ENCODE peak calls at places on chromosomes 11 and 22, in nine cellular contexts. One of them, this sample, is unnamed. For H3K4me1, the result is how much of the 10 kb centered on the place peaks cover.

GRCh38 chr11:115284766-115285165 is 219.4 kb downstream of the CADM1 start:
- DNase-seq in psoas muscle: no peak
- DNase-seq in IMR-90: peak
- DNase-seq in sigmoid colon: no peak
- DNase-seq in body of pancreas: no peak
- DNase-seq in lower lobe of right lung: no peak
- DNase-seq in ovary: no peak
- DNase-seq in prostate gland: no peak
- DNase-seq in OCI-LY7: no peak
- DNase-seq in this sample: no peak

GRCh38 chr11:106278391-106278790 is 200.9 kb downstream of the AASDHPPT start:
- DNase-seq in prostate gland: no peak
- DNase-seq in lower lobe of right lung: no peak
- DNase-seq in IMR-90: no peak
- DNase-seq in sigmoid colon: no peak
- DNase-seq in ovary: no peak
- DNase-seq in psoas muscle: no peak
- DNase-seq in OCI-LY7: no peak
- DNase-seq in body of pancreas: no peak
- DNase-seq in this sample: no peak

GRCh38 chr11:3126207-3126865 is 38.8 kb downstream of the OSBPL5 start:
- DNase-seq in psoas muscle: peak
- DNase-seq in body of pancreas: peak
- DNase-seq in IMR-90: no peak
- DNase-seq in sigmoid colon: peak
- DNase-seq in ovary: peak
- DNase-seq in OCI-LY7: no peak
- DNase-seq in lower lobe of right lung: peak
- DNase-seq in prostate gland: peak
- DNase-seq in this sample: peak

GRCh38 chr22:46062971-46063631 is 86.1 kb upstream of the WNT7B start:
- DNase-seq in psoas muscle: no peak
- DNase-seq in prostate gland: no peak
- DNase-seq in ovary: peak
- DNase-seq in OCI-LY7: no peak
- DNase-seq in IMR-90: no peak
- DNase-seq in lower lobe of right lung: peak
- DNase-seq in body of pancreas: peak
- DNase-seq in sigmoid colon: peak
- DNase-seq in this sample: peak

GRCh38 chr22:28102413-28102812 is 183.4 kb upstream of the PITPNB start:
- DNase-seq in IMR-90: no peak
- DNase-seq in lower lobe of right lung: no peak
- DNase-seq in OCI-LY7: no peak
- DNase-seq in sigmoid colon: no peak
- DNase-seq in psoas muscle: no peak
- DNase-seq in prostate gland: no peak
- DNase-seq in body of pancreas: no peak
- DNase-seq in ovary: no peak
- DNase-seq in this sample: no peak

GRCh38 chr22:32322986-32323385 is 34.7 kb upstream of the RFPL3 start:
- DNase-seq in IMR-90: no peak
- DNase-seq in prostate gland: no peak
- DNase-seq in lower lobe of right lung: no peak
- DNase-seq in body of pancreas: no peak
- DNase-seq in psoas muscle: no peak
- DNase-seq in sigmoid colon: no peak
- DNase-seq in ovary: no peak
- DNase-seq in OCI-LY7: no peak
- DNase-seq in this sample: no peak

GRCh38 chr11:57729479-57729878 is 11.8 kb upstream of the SELENOH start:
- DNase-seq in body of pancreas: no peak
- DNase-seq in OCI-LY7: no peak
- DNase-seq in ovary: no peak
- DNase-seq in IMR-90: no peak
- DNase-seq in psoas muscle: no peak
- DNase-seq in prostate gland: no peak
- DNase-seq in lower lobe of right lung: no peak
- DNase-seq in sigmoid colon: no peak
- DNase-seq in this sample: no peak

GRCh38 chr22:26998134-26998533 is 340.7 kb downstream of the MIAT start:
- DNase-seq in psoas muscle: no peak
- DNase-seq in prostate gland: no peak
- DNase-seq in lower lobe of right lung: no peak
- DNase-seq in IMR-90: no peak
- DNase-seq in OCI-LY7: no peak
- DNase-seq in body of pancreas: no peak
- DNase-seq in ovary: no peak
- DNase-seq in sigmoid colon: no peak
- DNase-seq in this sample: no peak

GRCh38 chr22:30209642-30210041 is 36.9 kb downstream of the LIF start:
- DNase-seq in psoas muscle: no peak
- DNase-seq in sigmoid colon: no peak
- DNase-seq in body of pancreas: no peak
- DNase-seq in OCI-LY7: no peak
- DNase-seq in ovary: no peak
- DNase-seq in lower lobe of right lung: no peak
- DNase-seq in IMR-90: no peak
- DNase-seq in prostate gland: no peak
- DNase-seq in this sample: no peak

GRCh38 chr22:30208631-30209603 is 37.6 kb downstream of the LIF start:
- DNase-seq in psoas muscle: peak
- DNase-seq in OCI-LY7: no peak
- DNase-seq in lower lobe of right lung: no peak
- DNase-seq in sigmoid colon: peak
- DNase-seq in IMR-90: peak
- DNase-seq in body of pancreas: peak
- DNase-seq in ovary: peak
- DNase-seq in prostate gland: no peak
- DNase-seq in this sample: peak

GRCh38 chr22:30211124-30211820 is 35.3 kb downstream of the LIF start:
- DNase-seq in ovary: no peak
- DNase-seq in prostate gland: no peak
- DNase-seq in lower lobe of right lung: no peak
- DNase-seq in OCI-LY7: no peak
- DNase-seq in sigmoid colon: no peak
- DNase-seq in body of pancreas: no peak
- DNase-seq in psoas muscle: no peak
- DNase-seq in IMR-90: no peak
- DNase-seq in this sample: no peak

GRCh38 chr22:30212363-30212995 is 34.1 kb downstream of the LIF start:
- DNase-seq in IMR-90: peak
- DNase-seq in lower lobe of right lung: peak
- DNase-seq in sigmoid colon: peak
- DNase-seq in ovary: peak
- DNase-seq in prostate gland: peak
- DNase-seq in OCI-LY7: no peak
- DNase-seq in body of pancreas: peak
- DNase-seq in psoas muscle: peak
- DNase-seq in this sample: peak

GRCh38 chr22:30210235-30210831 is 36.2 kb downstream of the LIF start:
- DNase-seq in sigmoid colon: no peak
- DNase-seq in lower lobe of right lung: no peak
- DNase-seq in ovary: no peak
- DNase-seq in psoas muscle: no peak
- DNase-seq in prostate gland: no peak
- DNase-seq in IMR-90: peak
- DNase-seq in OCI-LY7: no peak
- DNase-seq in body of pancreas: peak
- DNase-seq in this sample: no peak
- H3K4me1 ChIP-seq in sigmoid colon: under half
- H3K4me1 ChIP-seq in lower lobe of right lung: half or more
- H3K4me1 ChIP-seq in ovary: under half
- H3K4me1 ChIP-seq in psoas muscle: under half
- H3K4me1 ChIP-seq in prostate gland: under half
- H3K4me1 ChIP-seq in IMR-90: under half
- H3K4me1 ChIP-seq in OCI-LY7: under half
- H3K4me1 ChIP-seq in body of pancreas: under half
- H3K4me1 ChIP-seq in this sample: under half

GRCh38 chr22:39470462-39471335 is 13.9 kb downstream of the MGAT3 start:
- DNase-seq in prostate gland: no peak
- DNase-seq in lower lobe of right lung: no peak
- DNase-seq in OCI-LY7: no peak
- DNase-seq in IMR-90: no peak
- DNase-seq in sigmoid colon: no peak
- DNase-seq in body of pancreas: no peak
- DNase-seq in ovary: no peak
- DNase-seq in psoas muscle: no peak
- DNase-seq in this sample: no peak

GRCh38 chr22:39469326-39469680 is 12.5 kb downstream of the MGAT3 start:
- DNase-seq in IMR-90: no peak
- DNase-seq in ovary: no peak
- DNase-seq in prostate gland: no peak
- DNase-seq in psoas muscle: no peak
- DNase-seq in lower lobe of right lung: no peak
- DNase-seq in sigmoid colon: no peak
- DNase-seq in body of pancreas: no peak
- DNase-seq in OCI-LY7: no peak
- DNase-seq in this sample: no peak

GRCh38 chr22:39471421-39472141 is 14.8 kb downstream of the MGAT3 start:
- DNase-seq in OCI-LY7: no peak
- DNase-seq in ovary: no peak
- DNase-seq in lower lobe of right lung: no peak
- DNase-seq in sigmoid colon: no peak
- DNase-seq in psoas muscle: no peak
- DNase-seq in IMR-90: peak
- DNase-seq in prostate gland: no peak
- DNase-seq in body of pancreas: no peak
- DNase-seq in this sample: no peak

GRCh38 chr22:39468487-39469325 is 11.9 kb downstream of the MGAT3 start:
- DNase-seq in sigmoid colon: no peak
- DNase-seq in prostate gland: no peak
- DNase-seq in OCI-LY7: no peak
- DNase-seq in psoas muscle: no peak
- DNase-seq in ovary: no peak
- DNase-seq in lower lobe of right lung: no peak
- DNase-seq in body of pancreas: no peak
- DNase-seq in IMR-90: no peak
- DNase-seq in this sample: no peak

GRCh38 chr22:39469681-39470461 is 13.1 kb downstream of the MGAT3 start:
- DNase-seq in lower lobe of right lung: no peak
- DNase-seq in OCI-LY7: no peak
- DNase-seq in psoas muscle: no peak
- DNase-seq in IMR-90: no peak
- DNase-seq in sigmoid colon: no peak
- DNase-seq in ovary: no peak
- DNase-seq in prostate gland: no peak
- DNase-seq in body of pancreas: no peak
- DNase-seq in this sample: no peak
- H3K4me1 ChIP-seq in lower lobe of right lung: half or more
- H3K4me1 ChIP-seq in OCI-LY7: half or more
- H3K4me1 ChIP-seq in psoas muscle: under half
- H3K4me1 ChIP-seq in IMR-90: under half
- H3K4me1 ChIP-seq in sigmoid colon: under half
- H3K4me1 ChIP-seq in ovary: under half
- H3K4me1 ChIP-seq in prostate gland: under half
- H3K4me1 ChIP-seq in body of pancreas: under half
- H3K4me1 ChIP-seq in this sample: under half

GRCh38 chr22:31276426-31277167 is 15.7 kb downstream of the PIK3IP1 start:
- DNase-seq in ovary: no peak
- DNase-seq in psoas muscle: no peak
- DNase-seq in body of pancreas: no peak
- DNase-seq in OCI-LY7: no peak
- DNase-seq in prostate gland: no peak
- DNase-seq in sigmoid colon: peak
- DNase-seq in lower lobe of right lung: no peak
- DNase-seq in IMR-90: no peak
- DNase-seq in this sample: no peak

GRCh38 chr22:31275018-31275417 is 17.3 kb downstream of the PIK3IP1 start:
- DNase-seq in prostate gland: no peak
- DNase-seq in lower lobe of right lung: no peak
- DNase-seq in IMR-90: no peak
- DNase-seq in sigmoid colon: peak
- DNase-seq in ovary: no peak
- DNase-seq in OCI-LY7: no peak
- DNase-seq in psoas muscle: no peak
- DNase-seq in body of pancreas: no peak
- DNase-seq in this sample: no peak

GRCh38 chr22:31274017-31274416 is 18.3 kb downstream of the PIK3IP1 start:
- DNase-seq in sigmoid colon: peak
- DNase-seq in OCI-LY7: no peak
- DNase-seq in prostate gland: no peak
- DNase-seq in lower lobe of right lung: no peak
- DNase-seq in body of pancreas: peak
- DNase-seq in IMR-90: no peak
- DNase-seq in ovary: no peak
- DNase-seq in psoas muscle: no peak
- DNase-seq in this sample: no peak

GRCh38 chr22:31277741-31278642 is 14.3 kb downstream of the PIK3IP1 start:
- DNase-seq in sigmoid colon: peak
- DNase-seq in lower lobe of right lung: no peak
- DNase-seq in psoas muscle: no peak
- DNase-seq in IMR-90: no peak
- DNase-seq in ovary: no peak
- DNase-seq in prostate gland: no peak
- DNase-seq in body of pancreas: no peak
- DNase-seq in OCI-LY7: no peak
- DNase-seq in this sample: peak

DNA sequence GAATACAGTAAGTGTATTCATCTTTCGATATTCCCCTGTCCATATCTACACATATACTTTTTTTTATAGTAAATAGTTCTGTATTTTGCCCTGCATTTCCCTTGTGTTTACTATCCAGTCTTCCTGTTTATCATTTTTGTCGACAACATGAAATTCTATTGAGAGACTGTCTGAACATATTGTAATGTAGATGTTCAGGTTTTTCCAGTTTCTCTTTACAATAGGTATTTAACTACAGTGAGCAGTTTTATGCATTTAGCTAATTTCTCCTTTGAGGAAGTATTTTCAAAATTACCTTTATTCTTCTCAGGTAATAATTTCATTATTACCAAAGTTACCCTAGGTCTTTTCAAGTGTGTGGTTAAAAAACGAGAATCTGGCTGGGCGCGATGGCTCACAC is 16.7 kb downstream of the PIK3IP1 start:
- DNase-seq in lower lobe of right lung: no peak
- DNase-seq in OCI-LY7: no peak
- DNase-seq in body of pancreas: no peak
- DNase-seq in IMR-90: no peak
- DNase-seq in ovary: no peak
- DNase-seq in sigmoid colon: no peak
- DNase-seq in psoas muscle: no peak
- DNase-seq in prostate gland: no peak
- DNase-seq in this sample: no peak
- H3K4me1 ChIP-seq in lower lobe of right lung: under half
- H3K4me1 ChIP-seq in OCI-LY7: under half
- H3K4me1 ChIP-seq in body of pancreas: under half
- H3K4me1 ChIP-seq in IMR-90: under half
- H3K4me1 ChIP-seq in ovary: under half
- H3K4me1 ChIP-seq in sigmoid colon: under half
- H3K4me1 ChIP-seq in psoas muscle: under half
- H3K4me1 ChIP-seq in prostate gland: under half
- H3K4me1 ChIP-seq in this sample: under half

DNA sequence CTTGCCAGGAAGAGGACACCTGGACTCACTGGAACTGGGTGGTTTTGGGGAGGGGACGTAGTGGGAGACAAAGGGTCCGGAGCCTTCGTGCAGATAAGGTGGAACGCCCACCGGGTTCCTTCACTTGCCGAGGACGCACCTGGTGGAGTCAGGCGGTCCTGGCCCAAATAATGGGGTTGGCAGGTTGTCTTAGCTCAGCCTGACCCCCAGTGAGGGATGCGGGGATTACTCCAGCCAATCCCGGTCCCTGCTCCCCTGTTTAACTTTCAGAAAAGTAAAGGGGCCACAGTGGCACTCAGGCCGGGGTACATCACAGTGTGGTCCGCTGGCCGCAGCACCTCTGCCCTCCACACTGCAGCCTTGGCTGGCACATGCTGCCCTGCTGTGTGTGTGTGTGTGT is 18.0 kb downstream of the A4GALT start:
- DNase-seq in sigmoid colon: no peak
- DNase-seq in ovary: no peak
- DNase-seq in prostate gland: no peak
- DNase-seq in lower lobe of right lung: no peak
- DNase-seq in OCI-LY7: peak
- DNase-seq in psoas muscle: no peak
- DNase-seq in IMR-90: no peak
- DNase-seq in body of pancreas: no peak
- DNase-seq in this sample: no peak
- H3K4me1 ChIP-seq in sigmoid colon: under half
- H3K4me1 ChIP-seq in ovary: under half
- H3K4me1 ChIP-seq in prostate gland: under half
- H3K4me1 ChIP-seq in lower lobe of right lung: under half
- H3K4me1 ChIP-seq in OCI-LY7: half or more
- H3K4me1 ChIP-seq in psoas muscle: under half
- H3K4me1 ChIP-seq in IMR-90: under half
- H3K4me1 ChIP-seq in body of pancreas: under half
- H3K4me1 ChIP-seq in this sample: under half

This sample was measured in left lung.